ENCODE peak calls at places on chromosomes 7 and 10, in four cellular contexts. T is HepG2, K is GM12878, F is K562. A is an unnamed sample.

GRCh38 chr7:120171406-120171805 is 101.6 kb upstream of the KCND2 start:
- DNase-seq in T (no peak), K (no peak), F (no peak), A (no peak)

GRCh38 chr7:8442814-8443304 is 9.4 kb downstream of the NXPH1 start:
- DNase-seq in T (no peak), K (no peak), F (peak), A (peak)

GRCh38 chr10:13162013-13162364 is 631 bp downstream of the MCM10 start:
- DNase-seq in T (no peak), K (no peak), F (peak), A (no peak)

GRCh38 chr10:10816453-10816852 is 201.2 kb upstream of the CELF2 start:
- DNase-seq in T (no peak), K (no peak), F (no peak), A (no peak)

GRCh38 chr7:70097639-70098038 is 499.4 kb downstream of the AUTS2 start:
- DNase-seq in T (no peak), K (no peak), F (no peak), A (no peak)

GRCh38 chr10:86346794-86347665 is 19.6 kb downstream of the GRID1 start:
- DNase-seq in T (no peak), K (no peak), F (no peak), A (no peak)

GRCh38 chr10:131242007-131242406 is 69.5 kb downstream of the TCERG1L start:
- DNase-seq in T (peak), K (no peak), F (peak), A (peak)

GRCh38 chr7:5532520-5533335 is 109.1 kb upstream of the TNRC18 start:
- DNase-seq in T (peak), K (peak), F (peak), A (peak)

GRCh38 chr7:21076579-21076978 is 289.9 kb upstream of the SP8 start:
- DNase-seq in T (no peak), K (no peak), F (no peak), A (no peak)

GRCh38 chr10:67803588-67804394 is 34.2 kb downstream of the DNAJC12 start:
- DNase-seq in T (peak), K (no peak), F (no peak), A (no peak)

GRCh38 chr7:132836746-132837145 is 245.1 kb downstream of the CHCHD3 start:
- DNase-seq in T (no peak), K (no peak), F (no peak), A (no peak)

GRCh38 chr7:155692317-155692716 is 47.9 kb downstream of the RBM33 start:
- DNase-seq in T (peak), K (no peak), F (no peak), A (no peak)

GRCh38 chr10:116891208-116891607 is 41.9 kb downstream of the ENO4 start:
- DNase-seq in T (no peak), K (no peak), F (no peak), A (no peak)

GRCh38 chr10:45464958-45465567 is 91.0 kb downstream of the ALOX5 start:
- DNase-seq in T (peak), K (peak), F (peak), A (peak)

GRCh38 chr7:89129600-89130375 is 334.3 kb upstream of the TEX47 start:
- DNase-seq in T (no peak), K (no peak), F (no peak), A (no peak)

GRCh38 chr10:29588640-29589421 is 45.9 kb downstream of the SVIL start:
- DNase-seq in T (no peak), K (no peak), F (no peak), A (no peak)

GRCh38 chr7:14685112-14685511 is 217.4 kb downstream of the DGKB start:
- DNase-seq in T (no peak), K (no peak), F (no peak), A (no peak)

GRCh38 chr10:116721991-116722392 is 20.4 kb downstream of the HSPA12A start:
- DNase-seq in T (no peak), K (no peak), F (no peak), A (no peak)

GRCh38 chr10:103499881-103500280 is 6.4 kb downstream of the NEURL1 start:
- DNase-seq in T (no peak), K (no peak), F (no peak), A (no peak)

GRCh38 chr7:69782917-69783684 is 184.8 kb downstream of the AUTS2 start:
- DNase-seq in T (no peak), K (no peak), F (no peak), A (no peak)

GRCh38 chr7:2757904-2758672 is 70.1 kb downstream of the AMZ1 start:
- DNase-seq in T (peak), K (peak), F (peak), A (no peak)

GRCh38 chr7:74254858-74255379 is 720 bp upstream of the RFC2 start:
- DNase-seq in T (no peak), K (no peak), F (no peak), A (no peak)

GRCh38 chr10:14040787-14041631 is 289.7 kb downstream of the FRMD4A start:
- DNase-seq in T (no peak), K (no peak), F (no peak), A (no peak)

GRCh38 chr7:134480730-134481129 is 21.8 kb upstream of the AKR1B1 start:
- DNase-seq in T (peak), K (no peak), F (no peak), A (no peak)

GRCh38 chr7:127415060-127415742 is 22.7 kb upstream of the ZNF800 start:
- DNase-seq in T (no peak), K (no peak), F (no peak), A (no peak)

GRCh38 chr10:77416327-77417135 is 221.1 kb downstream of the KCNMA1 start:
- DNase-seq in T (no peak), K (no peak), F (no peak), A (no peak)

GRCh38 chr7:73443543-73444255 is 10.1 kb downstream of the FZD9 start:
- DNase-seq in T (no peak), K (no peak), F (no peak), A (no peak)

GRCh38 chr7:128843938-128844621 is 13.9 kb downstream of the FLNC start:
- DNase-seq in T (no peak), K (no peak), F (no peak), A (no peak)

GRCh38 chr7:128841171-128841690 is 11.0 kb downstream of the FLNC start:
- DNase-seq in T (no peak), K (no peak), F (no peak), A (no peak)

GRCh38 chr7:128840326-128841170 is 10.3 kb downstream of the FLNC start:
- DNase-seq in T (no peak), K (no peak), F (no peak), A (no peak)

GRCh38 chr7:128842674-128843641 is 12.8 kb downstream of the FLNC start:
- DNase-seq in T (no peak), K (no peak), F (no peak), A (no peak)

GRCh38 chr7:128841961-128842673 is 11.9 kb downstream of the FLNC start:
- DNase-seq in T (no peak), K (no peak), F (peak), A (peak)
- TF ChIP-seq CREB1 in T (no peak), K (no peak), F (no peak), A (no peak)

GRCh38 chr7:157587051-157587450 is 250.2 kb downstream of the DNAJB6 start:
- DNase-seq in T (no peak), K (no peak), F (no peak), A (no peak)
- TF ChIP-seq SP1 in T (no peak), K (no peak), F (no peak), A (no peak)

DNA sequence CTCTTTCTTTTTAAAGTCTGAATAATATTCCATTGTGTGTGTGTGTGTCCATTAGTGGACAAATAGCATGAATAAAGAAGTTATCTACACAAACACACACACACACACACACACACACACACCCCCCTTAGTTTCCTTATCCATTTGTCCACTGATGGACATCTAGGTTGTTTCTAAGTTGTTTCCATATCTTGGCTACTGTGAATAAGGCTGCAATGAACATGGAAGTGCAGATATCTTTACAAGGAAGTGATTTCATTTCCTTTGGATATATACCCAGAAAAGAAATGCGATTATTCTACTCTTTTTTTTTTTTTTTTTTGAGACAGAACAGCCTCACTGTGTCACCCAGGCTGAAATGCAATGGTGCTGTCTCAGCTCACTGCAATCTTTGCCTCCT is 113.5 kb downstream of the MBL2 start:
- DNase-seq in T (no peak), K (no peak), F (no peak), A (no peak)
- TF ChIP-seq NR2C2 in T (no peak), K (no peak), F (no peak), A (no peak)

DNA sequence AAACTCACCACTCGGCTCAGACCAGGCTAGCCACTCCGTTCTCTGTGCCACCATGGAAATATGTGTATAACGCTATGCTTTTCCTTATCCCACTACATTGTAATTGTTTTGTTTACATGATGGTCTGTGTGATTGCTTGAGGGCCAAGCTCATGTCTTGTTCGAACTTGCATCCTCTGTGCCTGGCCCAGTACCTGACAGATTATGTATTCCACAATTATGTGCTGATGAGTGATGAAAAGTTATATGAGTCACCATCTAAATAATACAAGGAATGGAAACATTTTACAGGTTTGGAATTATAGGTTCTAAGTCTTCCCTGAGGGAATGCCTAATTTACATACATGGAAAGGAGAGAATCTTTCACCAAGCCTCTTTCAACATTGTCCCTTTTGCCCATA is 137.4 kb downstream of the C7orf25 start:
- DNase-seq in T (no peak), K (no peak), F (no peak), A (no peak)
- TF ChIP-seq CREB1 in T (no peak), K (no peak), F (no peak), A (no peak)

GRCh38 chr10:124691448-124692435 is 52.4 kb downstream of the FAM53B start:
- DNase-seq in T (no peak), K (no peak), F (no peak), A (no peak)
- TF ChIP-seq SP1 in T (no peak), K (no peak), F (no peak), A (no peak)

GRCh38 chr10:88934900-88935672 is 17.5 kb downstream of the ACTA2 start:
- DNase-seq in T (peak), K (peak), F (peak), A (peak)
- TF ChIP-seq NR2C2 in T (no peak), K (no peak), F (no peak), A (no peak)

DNA sequence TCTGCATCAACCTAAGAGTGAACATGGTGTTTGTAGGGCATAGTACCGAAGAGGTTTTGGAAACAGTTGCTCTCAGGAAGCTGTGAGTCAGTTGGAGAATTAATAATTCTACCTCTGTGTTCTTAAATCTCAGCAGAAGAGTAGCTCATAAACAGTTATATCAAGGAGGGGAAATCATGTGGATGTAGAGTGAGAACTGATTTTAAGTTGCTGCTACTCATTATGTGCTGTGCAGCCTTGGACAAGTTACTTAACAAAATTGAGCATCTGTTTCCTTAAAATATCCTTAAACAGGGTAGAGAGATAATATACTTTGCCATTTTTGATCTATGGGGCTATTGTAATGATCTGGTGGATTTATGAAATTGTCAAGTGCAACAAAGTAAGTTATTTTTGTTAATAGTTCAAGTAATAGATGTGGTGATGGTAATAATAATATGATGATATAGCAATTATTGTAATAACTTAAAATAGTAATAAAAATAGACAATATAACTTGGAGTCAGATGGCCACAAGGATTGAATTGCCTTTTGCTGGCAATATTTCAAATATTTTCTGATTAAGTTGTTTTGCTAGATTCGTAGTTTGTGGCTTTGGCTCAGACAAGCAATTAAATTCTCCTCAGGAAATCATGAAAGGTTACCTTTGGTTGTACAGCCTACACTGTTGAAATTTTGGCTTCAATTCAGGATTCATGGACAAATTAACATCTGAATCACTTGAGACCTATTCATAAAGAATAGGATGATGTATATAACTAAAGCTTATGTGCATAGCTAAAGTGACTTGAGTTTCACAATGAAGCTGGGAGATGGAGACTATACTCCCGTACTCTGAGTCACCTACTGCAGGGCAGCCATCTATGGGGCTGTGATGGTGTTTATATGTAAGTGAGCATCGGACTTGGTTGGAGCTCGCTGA is 228.5 kb downstream of the CDK14 start:
- DNase-seq in T (no peak), K (no peak), F (no peak), A (no peak)
- TF ChIP-seq CREB1 in T (no peak), K (no peak), F (no peak), A (no peak)

DNA sequence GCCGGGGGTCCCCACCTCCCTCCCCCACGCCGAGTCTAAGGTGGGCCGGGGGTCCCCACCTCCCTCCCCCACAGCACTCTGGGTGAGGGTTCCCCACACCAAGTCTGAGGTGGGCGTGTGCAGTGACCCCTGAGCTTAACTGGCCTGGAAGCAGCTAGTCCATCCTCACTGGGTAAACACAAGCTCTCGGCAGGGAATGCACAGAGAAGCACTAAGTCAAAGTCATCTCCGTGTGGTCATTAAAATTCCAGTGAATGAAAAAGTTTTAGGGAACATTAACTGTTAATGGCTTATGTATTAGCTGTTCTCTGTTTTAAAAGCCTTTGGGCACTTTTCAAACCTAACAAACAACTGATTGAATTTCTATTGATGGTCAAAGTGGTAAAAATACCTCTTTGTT is 43.7 kb upstream of the PRKAR1B start:
- DNase-seq in T (no peak), K (no peak), F (no peak), A (no peak)
- TF ChIP-seq SP1 in T (no peak), K (no peak), F (no peak), A (no peak)

A was measured in WTC11.